ENCODE peak calls at places on chromosomes 16 and 17, in eight cellular contexts. One of them, this sample, is unnamed.

GRCh38 chr16:75254359-75254837 is 3.0 kb upstream of the BCAR1 start:
- DNase-seq in WERI-Rb-1: peak
- DNase-seq in suprapubic skin: peak
- DNase-seq in upper lobe of right lung: peak
- DNase-seq in epithelial cell of proximal tubule: no peak
- DNase-seq in AG09319: no peak
- DNase-seq in body of pancreas: peak
- DNase-seq in lower leg skin: peak
- DNase-seq in this sample: no peak

GRCh38 chr17:46809110-46809571 is 9.4 kb downstream of the WNT3 start:
- DNase-seq in WERI-Rb-1: no peak
- DNase-seq in suprapubic skin: no peak
- DNase-seq in upper lobe of right lung: no peak
- DNase-seq in epithelial cell of proximal tubule: no peak
- DNase-seq in AG09319: no peak
- DNase-seq in body of pancreas: no peak
- DNase-seq in lower leg skin: no peak
- DNase-seq in this sample: no peak

GRCh38 chr16:86313631-86314030 is 196.7 kb upstream of the FOXF1 start:
- DNase-seq in WERI-Rb-1: no peak
- DNase-seq in suprapubic skin: no peak
- DNase-seq in upper lobe of right lung: no peak
- DNase-seq in epithelial cell of proximal tubule: no peak
- DNase-seq in AG09319: no peak
- DNase-seq in body of pancreas: no peak
- DNase-seq in lower leg skin: no peak
- DNase-seq in this sample: no peak

GRCh38 chr16:46736695-46737094 is 11.4 kb downstream of the MYLK3 start:
- DNase-seq in WERI-Rb-1: no peak
- DNase-seq in suprapubic skin: no peak
- DNase-seq in upper lobe of right lung: peak
- DNase-seq in epithelial cell of proximal tubule: no peak
- DNase-seq in AG09319: no peak
- DNase-seq in body of pancreas: no peak
- DNase-seq in lower leg skin: no peak
- DNase-seq in this sample: no peak

GRCh38 chr17:67232441-67232840 is 12.6 kb downstream of the HELZ start:
- DNase-seq in WERI-Rb-1: no peak
- DNase-seq in suprapubic skin: no peak
- DNase-seq in upper lobe of right lung: no peak
- DNase-seq in epithelial cell of proximal tubule: no peak
- DNase-seq in AG09319: no peak
- DNase-seq in body of pancreas: no peak
- DNase-seq in lower leg skin: no peak
- DNase-seq in this sample: no peak

GRCh38 chr16:61432421-61432820 is 603.8 kb downstream of the CDH8 start:
- DNase-seq in WERI-Rb-1: no peak
- DNase-seq in suprapubic skin: no peak
- DNase-seq in upper lobe of right lung: no peak
- DNase-seq in epithelial cell of proximal tubule: no peak
- DNase-seq in AG09319: no peak
- DNase-seq in body of pancreas: no peak
- DNase-seq in lower leg skin: no peak
- DNase-seq in this sample: no peak

GRCh38 chr17:9200197-9200662 is 178.9 kb downstream of the NTN1 start:
- DNase-seq in WERI-Rb-1: peak
- DNase-seq in suprapubic skin: no peak
- DNase-seq in upper lobe of right lung: no peak
- DNase-seq in epithelial cell of proximal tubule: no peak
- DNase-seq in AG09319: no peak
- DNase-seq in body of pancreas: no peak
- DNase-seq in lower leg skin: no peak
- DNase-seq in this sample: no peak

GRCh38 chr16:15911198-15911597 is 22.8 kb upstream of the CEP20 start:
- DNase-seq in WERI-Rb-1: no peak
- DNase-seq in suprapubic skin: no peak
- DNase-seq in upper lobe of right lung: peak
- DNase-seq in epithelial cell of proximal tubule: no peak
- DNase-seq in AG09319: no peak
- DNase-seq in body of pancreas: no peak
- DNase-seq in lower leg skin: no peak
- DNase-seq in this sample: no peak

GRCh38 chr17:1792495-1793446 is 30.9 kb downstream of the SERPINF1 start:
- DNase-seq in WERI-Rb-1: no peak
- DNase-seq in suprapubic skin: no peak
- DNase-seq in upper lobe of right lung: no peak
- DNase-seq in epithelial cell of proximal tubule: no peak
- DNase-seq in AG09319: no peak
- DNase-seq in body of pancreas: no peak
- DNase-seq in lower leg skin: no peak
- DNase-seq in this sample: no peak

GRCh38 chr16:2196162-2196980 is at the start of gene CASKIN1:
- DNase-seq in WERI-Rb-1: no peak
- DNase-seq in suprapubic skin: no peak
- DNase-seq in upper lobe of right lung: no peak
- DNase-seq in epithelial cell of proximal tubule: no peak
- DNase-seq in AG09319: no peak
- DNase-seq in body of pancreas: no peak
- DNase-seq in lower leg skin: no peak
- DNase-seq in this sample: peak

GRCh38 chr16:19088341-19088916 is 21.0 kb downstream of the COQ7 start:
- DNase-seq in WERI-Rb-1: no peak
- DNase-seq in suprapubic skin: no peak
- DNase-seq in upper lobe of right lung: no peak
- DNase-seq in epithelial cell of proximal tubule: no peak
- DNase-seq in AG09319: no peak
- DNase-seq in body of pancreas: no peak
- DNase-seq in lower leg skin: peak
- DNase-seq in this sample: no peak

GRCh38 chr17:3773511-3773910 is 27.5 kb downstream of the ITGAE start:
- DNase-seq in WERI-Rb-1: no peak
- DNase-seq in suprapubic skin: no peak
- DNase-seq in upper lobe of right lung: no peak
- DNase-seq in epithelial cell of proximal tubule: no peak
- DNase-seq in AG09319: no peak
- DNase-seq in body of pancreas: no peak
- DNase-seq in lower leg skin: no peak
- DNase-seq in this sample: no peak

GRCh38 chr16:364595-365491 is 5.5 kb downstream of the MRPL28 start:
- DNase-seq in WERI-Rb-1: no peak
- DNase-seq in suprapubic skin: no peak
- DNase-seq in upper lobe of right lung: no peak
- DNase-seq in epithelial cell of proximal tubule: no peak
- DNase-seq in AG09319: no peak
- DNase-seq in body of pancreas: no peak
- DNase-seq in lower leg skin: no peak
- DNase-seq in this sample: no peak

GRCh38 chr17:80858301-80859003 is 133.2 kb upstream of the CHMP6 start:
- DNase-seq in WERI-Rb-1: no peak
- DNase-seq in suprapubic skin: no peak
- DNase-seq in upper lobe of right lung: no peak
- DNase-seq in epithelial cell of proximal tubule: no peak
- DNase-seq in AG09319: no peak
- DNase-seq in body of pancreas: no peak
- DNase-seq in lower leg skin: no peak
- DNase-seq in this sample: no peak

GRCh38 chr17:35294756-35295155 is 51.9 kb downstream of the SLFN5 start:
- DNase-seq in WERI-Rb-1: no peak
- DNase-seq in suprapubic skin: no peak
- DNase-seq in upper lobe of right lung: no peak
- DNase-seq in epithelial cell of proximal tubule: no peak
- DNase-seq in AG09319: no peak
- DNase-seq in body of pancreas: no peak
- DNase-seq in lower leg skin: no peak
- DNase-seq in this sample: no peak

GRCh38 chr16:75074920-75075687 is 41.5 kb downstream of the LDHD start:
- DNase-seq in WERI-Rb-1: no peak
- DNase-seq in suprapubic skin: no peak
- DNase-seq in upper lobe of right lung: no peak
- DNase-seq in epithelial cell of proximal tubule: no peak
- DNase-seq in AG09319: no peak
- DNase-seq in body of pancreas: peak
- DNase-seq in lower leg skin: no peak
- DNase-seq in this sample: no peak

GRCh38 chr16:54928421-54929089 is 2.1 kb upstream of the IRX5 start:
- DNase-seq in WERI-Rb-1: peak
- DNase-seq in suprapubic skin: peak
- DNase-seq in upper lobe of right lung: peak
- DNase-seq in epithelial cell of proximal tubule: no peak
- DNase-seq in AG09319: no peak
- DNase-seq in body of pancreas: peak
- DNase-seq in lower leg skin: peak
- DNase-seq in this sample: peak
- TF ChIP-seq CTCF in WERI-Rb-1: no peak
- TF ChIP-seq CTCF in suprapubic skin: peak
- TF ChIP-seq CTCF in upper lobe of right lung: no peak
- TF ChIP-seq CTCF in epithelial cell of proximal tubule: no peak
- TF ChIP-seq CTCF in AG09319: no peak
- TF ChIP-seq CTCF in body of pancreas: no peak
- TF ChIP-seq CTCF in lower leg skin: no peak
- TF ChIP-seq CTCF in this sample: no peak

GRCh38 chr16:69334696-69335095 is 4.3 kb upstream of the PDF start:
- DNase-seq in WERI-Rb-1: no peak
- DNase-seq in suprapubic skin: no peak
- DNase-seq in upper lobe of right lung: peak
- DNase-seq in epithelial cell of proximal tubule: no peak
- DNase-seq in AG09319: no peak
- DNase-seq in body of pancreas: no peak
- DNase-seq in lower leg skin: no peak
- DNase-seq in this sample: no peak

GRCh38 chr16:69344171-69344570 is 4.6 kb downstream of the NIP7 start:
- DNase-seq in WERI-Rb-1: no peak
- DNase-seq in suprapubic skin: no peak
- DNase-seq in upper lobe of right lung: no peak
- DNase-seq in epithelial cell of proximal tubule: no peak
- DNase-seq in AG09319: no peak
- DNase-seq in body of pancreas: no peak
- DNase-seq in lower leg skin: no peak
- DNase-seq in this sample: no peak

GRCh38 chr16:69340095-69340644 is 598 bp downstream of the NIP7 start:
- DNase-seq in WERI-Rb-1: no peak
- DNase-seq in suprapubic skin: no peak
- DNase-seq in upper lobe of right lung: no peak
- DNase-seq in epithelial cell of proximal tubule: no peak
- DNase-seq in AG09319: no peak
- DNase-seq in body of pancreas: no peak
- DNase-seq in lower leg skin: no peak
- DNase-seq in this sample: peak

GRCh38 chr16:69338557-69339288 is 641 bp downstream of the COG8 start:
- DNase-seq in WERI-Rb-1: no peak
- DNase-seq in suprapubic skin: peak
- DNase-seq in upper lobe of right lung: no peak
- DNase-seq in epithelial cell of proximal tubule: no peak
- DNase-seq in AG09319: no peak
- DNase-seq in body of pancreas: no peak
- DNase-seq in lower leg skin: peak
- DNase-seq in this sample: no peak

DNA sequence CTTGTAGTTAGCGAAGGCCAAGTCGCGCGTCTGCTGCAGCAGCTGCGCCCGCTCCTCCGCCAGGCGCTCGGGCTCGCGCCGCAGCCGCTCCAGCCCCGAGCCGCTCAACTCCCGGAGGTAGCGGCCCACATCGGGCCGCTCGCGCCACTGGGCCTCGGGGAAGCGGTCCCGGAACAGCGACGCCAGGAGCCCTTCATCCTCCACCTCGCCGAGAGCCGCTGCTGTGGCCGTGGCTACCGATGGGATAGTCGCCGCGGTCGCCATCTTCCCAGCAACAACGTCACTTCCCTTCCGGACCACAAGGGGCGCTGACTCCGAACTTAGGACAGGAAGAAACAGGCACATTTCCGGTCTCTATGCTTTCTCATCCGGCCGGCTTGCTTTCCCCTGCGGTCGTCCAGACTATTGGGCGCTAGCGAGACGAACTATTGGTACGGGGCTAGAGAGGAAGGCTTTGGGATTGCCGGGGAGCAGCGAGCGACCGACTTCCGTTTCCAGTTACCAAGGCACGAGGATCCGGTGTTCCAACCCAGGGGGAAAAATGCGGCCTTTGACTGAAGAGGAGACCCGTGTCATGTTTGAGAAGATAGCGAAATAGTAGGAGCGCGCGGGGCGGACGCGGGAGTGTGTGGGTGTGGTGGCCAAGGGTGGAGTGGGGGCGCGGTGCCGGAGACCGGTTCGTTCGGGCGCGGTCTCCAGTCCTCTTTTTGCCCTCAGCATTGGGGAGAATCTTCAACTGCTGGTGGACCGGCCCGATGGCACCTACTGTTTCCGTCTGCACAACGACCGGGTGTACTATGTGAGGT is at the start of the genes COG8 and NIP7:
- DNase-seq in WERI-Rb-1: peak
- DNase-seq in suprapubic skin: peak
- DNase-seq in upper lobe of right lung: peak
- DNase-seq in epithelial cell of proximal tubule: peak
- DNase-seq in AG09319: peak
- DNase-seq in body of pancreas: peak
- DNase-seq in lower leg skin: peak
- DNase-seq in this sample: peak
- TF ChIP-seq CTCF in WERI-Rb-1: peak
- TF ChIP-seq CTCF in suprapubic skin: peak
- TF ChIP-seq CTCF in upper lobe of right lung: peak
- TF ChIP-seq CTCF in epithelial cell of proximal tubule: peak
- TF ChIP-seq CTCF in AG09319: peak
- TF ChIP-seq CTCF in body of pancreas: peak
- TF ChIP-seq CTCF in lower leg skin: no peak
- TF ChIP-seq CTCF in this sample: peak

GRCh38 chr16:27690604-27691003 is 140.7 kb downstream of the KATNIP start:
- DNase-seq in WERI-Rb-1: peak
- DNase-seq in suprapubic skin: no peak
- DNase-seq in upper lobe of right lung: peak
- DNase-seq in epithelial cell of proximal tubule: no peak
- DNase-seq in AG09319: no peak
- DNase-seq in body of pancreas: no peak
- DNase-seq in lower leg skin: peak
- DNase-seq in this sample: peak
- TF ChIP-seq CTCF in WERI-Rb-1: peak
- TF ChIP-seq CTCF in suprapubic skin: no peak
- TF ChIP-seq CTCF in upper lobe of right lung: peak
- TF ChIP-seq CTCF in epithelial cell of proximal tubule: peak
- TF ChIP-seq CTCF in AG09319: peak
- TF ChIP-seq CTCF in body of pancreas: no peak
- TF ChIP-seq CTCF in lower leg skin: no peak
- TF ChIP-seq CTCF in this sample: peak

DNA sequence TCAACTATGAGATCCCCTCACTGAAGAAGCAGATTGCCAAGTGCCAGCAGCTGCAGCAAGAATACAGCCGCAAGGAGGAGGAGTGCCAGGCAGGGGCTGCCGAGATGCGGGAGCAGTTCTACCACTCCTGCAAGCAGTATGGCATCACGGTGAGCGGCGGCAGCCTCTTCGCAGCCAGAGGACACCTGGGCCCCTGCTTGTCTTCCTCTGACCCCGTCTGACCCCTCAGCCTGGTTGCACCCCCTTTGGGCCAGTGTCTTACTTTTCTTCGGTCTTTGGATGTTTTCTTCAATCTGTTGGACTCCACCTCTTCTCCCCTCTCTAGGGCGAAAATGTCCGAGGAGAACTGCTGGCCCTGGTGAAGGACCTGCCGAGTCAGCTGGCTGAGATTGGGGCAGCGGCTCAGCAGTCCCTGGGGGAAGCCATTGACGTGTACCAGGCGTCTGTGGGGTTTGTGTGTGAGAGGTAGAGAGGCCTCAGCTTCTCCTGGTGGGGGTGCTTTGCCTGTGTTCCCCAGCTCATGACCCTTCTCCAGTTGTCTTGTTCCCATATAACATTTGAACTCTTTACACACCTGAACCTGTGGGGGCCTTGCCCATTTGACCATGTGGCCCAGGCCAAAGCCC is 4.4 kb downstream of the CDK5RAP3 start:
- DNase-seq in WERI-Rb-1: no peak
- DNase-seq in suprapubic skin: no peak
- DNase-seq in upper lobe of right lung: no peak
- DNase-seq in epithelial cell of proximal tubule: no peak
- DNase-seq in AG09319: no peak
- DNase-seq in body of pancreas: no peak
- DNase-seq in lower leg skin: no peak
- DNase-seq in this sample: no peak
- TF ChIP-seq CTCF in WERI-Rb-1: no peak
- TF ChIP-seq CTCF in suprapubic skin: no peak
- TF ChIP-seq CTCF in upper lobe of right lung: no peak
- TF ChIP-seq CTCF in epithelial cell of proximal tubule: peak
- TF ChIP-seq CTCF in AG09319: no peak
- TF ChIP-seq CTCF in body of pancreas: no peak
- TF ChIP-seq CTCF in lower leg skin: no peak
- TF ChIP-seq CTCF in this sample: no peak

This sample was measured in endothelial cell.